ENCODE peak calls at places on chromosomes 4 and X, in nine cellular contexts. One of them, this sample, is unnamed.

GRCh38 chr4:96525901-96526300 is 686.0 kb downstream of the PDHA2 start:
- DNase-seq in suprapubic skin: no peak
- DNase-seq in lower leg skin: no peak
- DNase-seq in esophagus squamous epithelium: no peak
- DNase-seq in GM12892: no peak
- DNase-seq in upper lobe of left lung: no peak
- DNase-seq in Peyer's patch: no peak
- DNase-seq in uterus: no peak
- DNase-seq in breast epithelium: no peak
- DNase-seq in this sample: peak

GRCh38 chr4:96093563-96093962 is 253.7 kb downstream of the PDHA2 start:
- DNase-seq in suprapubic skin: no peak
- DNase-seq in lower leg skin: no peak
- DNase-seq in esophagus squamous epithelium: no peak
- DNase-seq in GM12892: no peak
- DNase-seq in upper lobe of left lung: no peak
- DNase-seq in Peyer's patch: no peak
- DNase-seq in uterus: no peak
- DNase-seq in breast epithelium: no peak
- DNase-seq in this sample: no peak

GRCh38 chr4:41069268-41069667 is 145.1 kb downstream of the APBB2 start:
- DNase-seq in suprapubic skin: no peak
- DNase-seq in lower leg skin: no peak
- DNase-seq in esophagus squamous epithelium: no peak
- DNase-seq in GM12892: no peak
- DNase-seq in upper lobe of left lung: no peak
- DNase-seq in Peyer's patch: no peak
- DNase-seq in uterus: peak
- DNase-seq in breast epithelium: no peak
- DNase-seq in this sample: no peak

GRCh38 chrX:6021316-6022091 is 207.2 kb downstream of the NLGN4X start:
- DNase-seq in suprapubic skin: no peak
- DNase-seq in lower leg skin: no peak
- DNase-seq in esophagus squamous epithelium: no peak
- DNase-seq in GM12892: peak
- DNase-seq in upper lobe of left lung: no peak
- DNase-seq in Peyer's patch: no peak
- DNase-seq in uterus: no peak
- DNase-seq in breast epithelium: no peak
- DNase-seq in this sample: peak

GRCh38 chrX:151852294-151852693 is 60.4 kb upstream of the MAGEA4 start:
- DNase-seq in suprapubic skin: no peak
- DNase-seq in lower leg skin: no peak
- DNase-seq in esophagus squamous epithelium: no peak
- DNase-seq in GM12892: no peak
- DNase-seq in upper lobe of left lung: no peak
- DNase-seq in Peyer's patch: no peak
- DNase-seq in uterus: no peak
- DNase-seq in breast epithelium: no peak
- DNase-seq in this sample: no peak

GRCh38 chr4:172996571-172997216 is 171.9 kb upstream of the GALNT7 start:
- DNase-seq in suprapubic skin: no peak
- DNase-seq in lower leg skin: no peak
- DNase-seq in esophagus squamous epithelium: no peak
- DNase-seq in GM12892: no peak
- DNase-seq in upper lobe of left lung: no peak
- DNase-seq in Peyer's patch: no peak
- DNase-seq in uterus: no peak
- DNase-seq in breast epithelium: no peak
- DNase-seq in this sample: peak

GRCh38 chr4:38568768-38569167 is 95.2 kb upstream of the KLF3 start:
- DNase-seq in suprapubic skin: no peak
- DNase-seq in lower leg skin: no peak
- DNase-seq in esophagus squamous epithelium: no peak
- DNase-seq in GM12892: no peak
- DNase-seq in upper lobe of left lung: no peak
- DNase-seq in Peyer's patch: no peak
- DNase-seq in uterus: no peak
- DNase-seq in breast epithelium: no peak
- DNase-seq in this sample: no peak

GRCh38 chr4:2846172-2846571 is 2.5 kb downstream of the ADD1 start:
- DNase-seq in suprapubic skin: no peak
- DNase-seq in lower leg skin: no peak
- DNase-seq in esophagus squamous epithelium: no peak
- DNase-seq in GM12892: no peak
- DNase-seq in upper lobe of left lung: no peak
- DNase-seq in Peyer's patch: no peak
- DNase-seq in uterus: no peak
- DNase-seq in breast epithelium: no peak
- DNase-seq in this sample: no peak

GRCh38 chr4:139188648-139189416 is 11.8 kb upstream of the ELF2 start:
- DNase-seq in suprapubic skin: no peak
- DNase-seq in lower leg skin: peak
- DNase-seq in esophagus squamous epithelium: no peak
- DNase-seq in GM12892: no peak
- DNase-seq in upper lobe of left lung: no peak
- DNase-seq in Peyer's patch: no peak
- DNase-seq in uterus: no peak
- DNase-seq in breast epithelium: no peak
- DNase-seq in this sample: peak

GRCh38 chr4:188018262-188018661 is 22.7 kb downstream of the ZFP42 start:
- DNase-seq in suprapubic skin: no peak
- DNase-seq in lower leg skin: no peak
- DNase-seq in esophagus squamous epithelium: no peak
- DNase-seq in GM12892: no peak
- DNase-seq in upper lobe of left lung: no peak
- DNase-seq in Peyer's patch: no peak
- DNase-seq in uterus: no peak
- DNase-seq in breast epithelium: no peak
- DNase-seq in this sample: no peak

GRCh38 chr4:26804876-26805275 is 55.8 kb upstream of the STIM2 start:
- DNase-seq in suprapubic skin: no peak
- DNase-seq in lower leg skin: no peak
- DNase-seq in esophagus squamous epithelium: no peak
- DNase-seq in GM12892: no peak
- DNase-seq in upper lobe of left lung: no peak
- DNase-seq in Peyer's patch: no peak
- DNase-seq in uterus: no peak
- DNase-seq in breast epithelium: no peak
- DNase-seq in this sample: no peak

GRCh38 chr4:147864591-147864990 is 132.7 kb downstream of the ARHGAP10 start:
- DNase-seq in suprapubic skin: no peak
- DNase-seq in lower leg skin: no peak
- DNase-seq in esophagus squamous epithelium: no peak
- DNase-seq in GM12892: no peak
- DNase-seq in upper lobe of left lung: no peak
- DNase-seq in Peyer's patch: no peak
- DNase-seq in uterus: no peak
- DNase-seq in breast epithelium: no peak
- DNase-seq in this sample: no peak

GRCh38 chr4:1690698-1691097 is 6.6 kb upstream of the FAM53A start:
- DNase-seq in suprapubic skin: no peak
- DNase-seq in lower leg skin: no peak
- DNase-seq in esophagus squamous epithelium: no peak
- DNase-seq in GM12892: no peak
- DNase-seq in upper lobe of left lung: no peak
- DNase-seq in Peyer's patch: no peak
- DNase-seq in uterus: no peak
- DNase-seq in breast epithelium: no peak
- DNase-seq in this sample: no peak
- TF ChIP-seq POLR2A in suprapubic skin: no peak
- TF ChIP-seq POLR2A in lower leg skin: no peak
- TF ChIP-seq POLR2A in esophagus squamous epithelium: no peak
- TF ChIP-seq POLR2A in GM12892: peak
- TF ChIP-seq POLR2A in upper lobe of left lung: no peak
- TF ChIP-seq POLR2A in Peyer's patch: no peak
- TF ChIP-seq POLR2A in uterus: no peak
- TF ChIP-seq POLR2A in breast epithelium: no peak
- TF ChIP-seq POLR2A in this sample: peak

GRCh38 chr4:25092139-25092538 is 61.4 kb upstream of the LGI2 start:
- DNase-seq in suprapubic skin: no peak
- DNase-seq in lower leg skin: no peak
- DNase-seq in esophagus squamous epithelium: no peak
- DNase-seq in GM12892: no peak
- DNase-seq in upper lobe of left lung: no peak
- DNase-seq in Peyer's patch: no peak
- DNase-seq in uterus: no peak
- DNase-seq in breast epithelium: no peak
- DNase-seq in this sample: no peak

GRCh38 chr4:25085621-25086020 is 54.9 kb upstream of the LGI2 start:
- DNase-seq in suprapubic skin: no peak
- DNase-seq in lower leg skin: no peak
- DNase-seq in esophagus squamous epithelium: no peak
- DNase-seq in GM12892: no peak
- DNase-seq in upper lobe of left lung: peak
- DNase-seq in Peyer's patch: no peak
- DNase-seq in uterus: no peak
- DNase-seq in breast epithelium: no peak
- DNase-seq in this sample: no peak

GRCh38 chr4:25089058-25089763 is 58.5 kb upstream of the LGI2 start:
- DNase-seq in suprapubic skin: no peak
- DNase-seq in lower leg skin: no peak
- DNase-seq in esophagus squamous epithelium: no peak
- DNase-seq in GM12892: no peak
- DNase-seq in upper lobe of left lung: peak
- DNase-seq in Peyer's patch: no peak
- DNase-seq in uterus: no peak
- DNase-seq in breast epithelium: no peak
- DNase-seq in this sample: no peak

GRCh38 chr4:25090516-25090915 is 59.8 kb upstream of the LGI2 start:
- DNase-seq in suprapubic skin: no peak
- DNase-seq in lower leg skin: no peak
- DNase-seq in esophagus squamous epithelium: no peak
- DNase-seq in GM12892: no peak
- DNase-seq in upper lobe of left lung: no peak
- DNase-seq in Peyer's patch: no peak
- DNase-seq in uterus: no peak
- DNase-seq in breast epithelium: no peak
- DNase-seq in this sample: no peak

GRCh38 chr4:25088342-25088952 is 57.7 kb upstream of the LGI2 start:
- DNase-seq in suprapubic skin: no peak
- DNase-seq in lower leg skin: no peak
- DNase-seq in esophagus squamous epithelium: no peak
- DNase-seq in GM12892: no peak
- DNase-seq in upper lobe of left lung: peak
- DNase-seq in Peyer's patch: no peak
- DNase-seq in uterus: no peak
- DNase-seq in breast epithelium: no peak
- DNase-seq in this sample: peak
- TF ChIP-seq POLR2A in suprapubic skin: no peak
- TF ChIP-seq POLR2A in lower leg skin: no peak
- TF ChIP-seq POLR2A in esophagus squamous epithelium: no peak
- TF ChIP-seq POLR2A in GM12892: no peak
- TF ChIP-seq POLR2A in upper lobe of left lung: no peak
- TF ChIP-seq POLR2A in Peyer's patch: no peak
- TF ChIP-seq POLR2A in uterus: no peak
- TF ChIP-seq POLR2A in breast epithelium: no peak
- TF ChIP-seq POLR2A in this sample: no peak

GRCh38 chr4:24914460-24914859 is 1.6 kb upstream of the CCDC149 start:
- DNase-seq in suprapubic skin: no peak
- DNase-seq in lower leg skin: peak
- DNase-seq in esophagus squamous epithelium: no peak
- DNase-seq in GM12892: no peak
- DNase-seq in upper lobe of left lung: no peak
- DNase-seq in Peyer's patch: no peak
- DNase-seq in uterus: no peak
- DNase-seq in breast epithelium: no peak
- DNase-seq in this sample: no peak

GRCh38 chr4:24910504-24910903 is 2.3 kb downstream of the CCDC149 start:
- DNase-seq in suprapubic skin: no peak
- DNase-seq in lower leg skin: no peak
- DNase-seq in esophagus squamous epithelium: no peak
- DNase-seq in GM12892: no peak
- DNase-seq in upper lobe of left lung: no peak
- DNase-seq in Peyer's patch: no peak
- DNase-seq in uterus: no peak
- DNase-seq in breast epithelium: no peak
- DNase-seq in this sample: no peak

GRCh38 chr4:24913099-24913445 is 230 bp upstream of the CCDC149 start:
- DNase-seq in suprapubic skin: no peak
- DNase-seq in lower leg skin: no peak
- DNase-seq in esophagus squamous epithelium: no peak
- DNase-seq in GM12892: no peak
- DNase-seq in upper lobe of left lung: no peak
- DNase-seq in Peyer's patch: no peak
- DNase-seq in uterus: peak
- DNase-seq in breast epithelium: no peak
- DNase-seq in this sample: no peak

GRCh38 chr4:24915121-24915922 is 2.5 kb upstream of the CCDC149 start:
- DNase-seq in suprapubic skin: no peak
- DNase-seq in lower leg skin: no peak
- DNase-seq in esophagus squamous epithelium: no peak
- DNase-seq in GM12892: no peak
- DNase-seq in upper lobe of left lung: no peak
- DNase-seq in Peyer's patch: no peak
- DNase-seq in uterus: no peak
- DNase-seq in breast epithelium: peak
- DNase-seq in this sample: no peak

DNA sequence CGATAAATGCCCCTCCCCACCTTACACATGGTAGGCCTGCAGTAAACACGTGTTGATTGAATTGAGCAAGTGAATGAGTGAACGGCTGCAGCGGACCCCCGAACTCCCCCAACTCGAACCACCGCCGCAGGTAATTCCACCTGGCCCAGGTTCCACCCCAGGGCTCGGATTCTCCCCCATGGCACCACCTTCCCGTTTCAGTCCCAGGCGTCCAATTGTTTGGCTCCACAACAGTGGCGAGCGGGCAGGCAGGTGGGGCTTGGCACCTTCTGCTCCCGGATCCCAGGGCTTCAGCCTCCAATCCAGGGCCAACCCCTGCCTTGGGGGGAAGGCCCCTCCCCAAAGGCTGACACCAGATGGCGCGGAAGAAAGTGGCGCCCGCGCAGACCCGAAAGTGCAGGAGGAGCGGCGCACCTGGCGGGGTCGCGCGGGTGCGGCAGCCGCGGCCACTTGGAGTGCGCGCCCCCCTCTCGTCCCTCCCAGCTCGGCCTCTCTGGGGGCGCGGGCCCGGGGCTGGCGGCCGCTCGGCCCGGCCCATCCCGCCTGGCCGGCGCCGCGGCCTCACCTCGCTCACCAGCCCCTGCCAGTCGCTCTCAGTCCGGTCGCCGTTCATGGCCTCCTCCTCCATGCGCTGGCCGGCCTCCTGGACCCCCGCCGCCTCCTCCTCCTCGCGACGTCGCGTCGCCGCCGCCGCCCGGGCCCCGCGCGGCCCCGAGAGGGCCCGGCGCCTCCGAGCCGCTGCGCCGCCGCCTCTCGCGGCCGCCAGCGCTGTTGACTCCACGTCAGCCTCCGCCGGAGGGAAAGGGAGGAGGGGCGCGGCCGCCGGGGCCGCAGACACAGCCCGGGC is at the start of gene CCDC149:
- DNase-seq in suprapubic skin: peak
- DNase-seq in lower leg skin: peak
- DNase-seq in esophagus squamous epithelium: no peak
- DNase-seq in GM12892: no peak
- DNase-seq in upper lobe of left lung: peak
- DNase-seq in Peyer's patch: peak
- DNase-seq in uterus: peak
- DNase-seq in breast epithelium: peak
- DNase-seq in this sample: no peak
- TF ChIP-seq POLR2A in suprapubic skin: peak
- TF ChIP-seq POLR2A in lower leg skin: no peak
- TF ChIP-seq POLR2A in esophagus squamous epithelium: no peak
- TF ChIP-seq POLR2A in GM12892: no peak
- TF ChIP-seq POLR2A in upper lobe of left lung: no peak
- TF ChIP-seq POLR2A in Peyer's patch: peak
- TF ChIP-seq POLR2A in uterus: peak
- TF ChIP-seq POLR2A in breast epithelium: peak
- TF ChIP-seq POLR2A in this sample: no peak

GRCh38 chr4:24662065-24662464 is 77.7 kb upstream of the DHX15 start:
- DNase-seq in suprapubic skin: no peak
- DNase-seq in lower leg skin: peak
- DNase-seq in esophagus squamous epithelium: no peak
- DNase-seq in GM12892: no peak
- DNase-seq in upper lobe of left lung: no peak
- DNase-seq in Peyer's patch: no peak
- DNase-seq in uterus: no peak
- DNase-seq in breast epithelium: no peak
- DNase-seq in this sample: no peak
- TF ChIP-seq POLR2A in suprapubic skin: no peak
- TF ChIP-seq POLR2A in lower leg skin: no peak
- TF ChIP-seq POLR2A in esophagus squamous epithelium: no peak
- TF ChIP-seq POLR2A in GM12892: no peak
- TF ChIP-seq POLR2A in upper lobe of left lung: no peak
- TF ChIP-seq POLR2A in Peyer's patch: no peak
- TF ChIP-seq POLR2A in uterus: no peak
- TF ChIP-seq POLR2A in breast epithelium: no peak
- TF ChIP-seq POLR2A in this sample: no peak

This sample was measured in erythroblast.